ENCODE peak calls at places on chromosomes 12 and 14, in eight cellular contexts. A is RWPE2, E is RKO, F is amygdala, X is NCI-H345, O is GM10248, I is activated B cell treated with CpG ODN at 0.5 μM for 24 hours, R is breast epithelium. S is an unnamed sample.

GRCh38 chr14:68036203-68036602 is 216.6 kb downstream of the RAD51B start:
- DNase-seq in A (no peak), I (no peak), R (no peak), X (no peak), F (no peak), O (no peak), E (no peak), S (no peak)

GRCh38 chr12:50224026-50224692 is 57.0 kb upstream of the CERS5 start:
- DNase-seq in O (peak), I (no peak), X (no peak), A (no peak), E (peak), F (no peak), R (peak), S (no peak)

GRCh38 chr14:99173086-99173485 is 98.9 kb downstream of the BCL11B start:
- DNase-seq in R (no peak), I (no peak), F (no peak), O (no peak), X (no peak), E (no peak), A (peak), S (no peak)

GRCh38 chr12:116416161-116416560 is 138.7 kb upstream of the MED13L start:
- DNase-seq in R (no peak), O (no peak), I (no peak), E (no peak), X (no peak), A (no peak), F (no peak), S (no peak)

GRCh38 chr12:46373303-46374182 is 970 bp upstream of the SLC38A2 start:
- DNase-seq in X (no peak), E (peak), R (peak), F (no peak), I (peak), A (peak), O (peak), S (peak)

GRCh38 chr14:80992580-80992979 is 37.2 kb downstream of the TSHR start:
- DNase-seq in F (no peak), X (no peak), R (no peak), I (no peak), A (no peak), E (no peak), O (no peak), S (no peak)

GRCh38 chr14:62409909-62410308 is 635.3 kb downstream of the KCNH5 start:
- DNase-seq in I (no peak), R (no peak), O (no peak), A (no peak), E (peak), F (no peak), X (no peak), S (no peak)

GRCh38 chr12:13273850-13274249 is 77.3 kb downstream of the EMP1 start:
- DNase-seq in E (no peak), X (no peak), I (no peak), F (no peak), A (no peak), O (no peak), R (no peak), S (no peak)

GRCh38 chr14:38209572-38210159 is 2.0 kb downstream of the SSTR1 start:
- DNase-seq in X (no peak), R (no peak), F (no peak), I (no peak), E (no peak), A (peak), O (no peak), S (no peak)

GRCh38 chr12:74598819-74599218 is 61.2 kb downstream of the ATXN7L3B start:
- DNase-seq in X (no peak), E (peak), R (no peak), A (no peak), I (no peak), O (no peak), F (no peak), S (no peak)

GRCh38 chr12:84875241-84875640 is 37.4 kb downstream of the SLC6A15 start:
- DNase-seq in X (no peak), F (no peak), O (no peak), E (no peak), I (no peak), R (no peak), A (no peak), S (no peak)

GRCh38 chr14:76640923-76641395 is 120.3 kb upstream of the VASH1 start:
- DNase-seq in F (no peak), R (no peak), I (no peak), E (no peak), O (no peak), X (peak), A (no peak), S (no peak)

GRCh38 chr12:115835445-115835844 is 442.0 kb downstream of the MED13L start:
- DNase-seq in E (no peak), R (no peak), F (no peak), A (no peak), I (no peak), O (no peak), X (no peak), S (no peak)

GRCh38 chr12:40152783-40153383 is 47.0 kb upstream of the SLC2A13 start:
- DNase-seq in O (no peak), F (no peak), I (peak), R (no peak), E (peak), A (no peak), X (peak), S (no peak)

GRCh38 chr12:120225852-120226640 is 25.1 kb upstream of the RPLP0 start:
- DNase-seq in X (no peak), R (no peak), E (no peak), A (no peak), O (peak), F (no peak), I (no peak), S (no peak)

GRCh38 chr12:63354919-63355318 is 203.9 kb upstream of the AVPR1A start:
- DNase-seq in F (no peak), R (no peak), A (no peak), O (no peak), X (no peak), E (no peak), I (no peak), S (no peak)

GRCh38 chr12:96585977-96586376 is 96.6 kb downstream of the CFAP54 start:
- DNase-seq in X (no peak), A (no peak), I (no peak), R (no peak), E (no peak), O (no peak), F (no peak), S (no peak)

GRCh38 chr12:91205791-91206190 is 23.2 kb upstream of the DCN start:
- DNase-seq in I (no peak), X (no peak), A (no peak), R (no peak), F (no peak), O (no peak), E (no peak), S (no peak)

GRCh38 chr12:88418856-88419497 is 161.3 kb downstream of the KITLG start:
- DNase-seq in F (no peak), I (no peak), E (no peak), A (no peak), O (no peak), X (no peak), R (no peak), S (no peak)

GRCh38 chr12:124929649-124930419 is 15.4 kb upstream of the UBC start:
- DNase-seq in F (no peak), R (no peak), I (no peak), X (no peak), A (no peak), O (no peak), E (no peak), S (no peak)

S was measured in substantia nigra.